ENCODE peak calls at places on chromosomes 12 and 14, in seven cellular contexts. One of them, this sample, is unnamed.

GRCh38 chr14:54108481-54109471 is 152.2 kb upstream of the BMP4 start:
- DNase-seq in tibial nerve: no peak
- DNase-seq in ovary: no peak
- DNase-seq in A549: peak; percentile 17
- DNase-seq in transverse colon: no peak
- DNase-seq in GM12878: no peak
- DNase-seq in sigmoid colon: no peak
- DNase-seq in this sample: no peak

GRCh38 chr12:76012656-76013055 is 18.9 kb downstream of the PHLDA1 start:
- DNase-seq in transverse colon: no peak
- DNase-seq in GM12878: no peak
- DNase-seq in A549: no peak
- DNase-seq in tibial nerve: no peak
- DNase-seq in ovary: no peak
- DNase-seq in sigmoid colon: no peak
- DNase-seq in this sample: no peak

GRCh38 chr14:64748521-64748920 is 44.3 kb downstream of the PLEKHG3 start:
- DNase-seq in A549: no peak
- DNase-seq in sigmoid colon: no peak
- DNase-seq in GM12878: no peak
- DNase-seq in tibial nerve: no peak
- DNase-seq in transverse colon: no peak
- DNase-seq in ovary: no peak
- DNase-seq in this sample: no peak

GRCh38 chr14:95683793-95684192 is 2.4 kb upstream of the TCL1B start:
- DNase-seq in tibial nerve: no peak
- DNase-seq in GM12878: no peak
- DNase-seq in A549: peak; percentile 34
- DNase-seq in sigmoid colon: no peak
- DNase-seq in transverse colon: peak; percentile 16
- DNase-seq in ovary: no peak
- DNase-seq in this sample: no peak

GRCh38 chr12:33771889-33772288 is 250.4 kb upstream of the ALG10 start:
- DNase-seq in GM12878: no peak
- DNase-seq in transverse colon: no peak
- DNase-seq in A549: no peak
- DNase-seq in tibial nerve: no peak
- DNase-seq in ovary: no peak
- DNase-seq in sigmoid colon: no peak
- DNase-seq in this sample: no peak

GRCh38 chr14:76901171-76902055 is 75.2 kb downstream of the LRRC74A start:
- DNase-seq in sigmoid colon: peak; percentile 84
- DNase-seq in GM12878: no peak
- DNase-seq in transverse colon: no peak
- DNase-seq in ovary: no peak
- DNase-seq in A549: no peak
- DNase-seq in tibial nerve: no peak
- DNase-seq in this sample: no peak

GRCh38 chr12:120528861-120529525 is at the start of gene COQ5:
- DNase-seq in transverse colon: peak; percentile 93
- DNase-seq in sigmoid colon: peak; percentile 95
- DNase-seq in A549: peak; percentile 88
- DNase-seq in tibial nerve: peak; percentile 86
- DNase-seq in ovary: peak; percentile 87
- DNase-seq in GM12878: no peak
- DNase-seq in this sample: peak; percentile 97

GRCh38 chr12:108914031-108914630 is 34.2 kb downstream of the DAO start:
- DNase-seq in transverse colon: no peak
- DNase-seq in tibial nerve: peak; percentile 29
- DNase-seq in sigmoid colon: no peak
- DNase-seq in A549: no peak
- DNase-seq in GM12878: no peak
- DNase-seq in ovary: peak; percentile 24
- DNase-seq in this sample: no peak

GRCh38 chr14:81211844-81212243 is 8.9 kb downstream of the GTF2A1 start:
- DNase-seq in ovary: no peak
- DNase-seq in transverse colon: no peak
- DNase-seq in tibial nerve: no peak
- DNase-seq in sigmoid colon: no peak
- DNase-seq in GM12878: no peak
- DNase-seq in A549: peak; percentile 37
- DNase-seq in this sample: no peak

GRCh38 chr12:16531623-16532022 is 74.3 kb downstream of the LMO3 start:
- DNase-seq in tibial nerve: no peak
- DNase-seq in transverse colon: peak; percentile 8
- DNase-seq in ovary: no peak
- DNase-seq in sigmoid colon: no peak
- DNase-seq in GM12878: no peak
- DNase-seq in A549: no peak
- DNase-seq in this sample: no peak

GRCh38 chr12:27534060-27534764 is 10.2 kb downstream of the PPFIBP1 start:
- DNase-seq in sigmoid colon: no peak
- DNase-seq in ovary: no peak
- DNase-seq in tibial nerve: no peak
- DNase-seq in A549: no peak
- DNase-seq in GM12878: peak; percentile 86
- DNase-seq in transverse colon: no peak
- DNase-seq in this sample: no peak

GRCh38 chr14:100237735-100238418 is 1.1 kb upstream of the YY1 start:
- DNase-seq in A549: peak; percentile 56
- DNase-seq in tibial nerve: no peak
- DNase-seq in sigmoid colon: peak; percentile 79
- DNase-seq in GM12878: no peak
- DNase-seq in transverse colon: peak; percentile 58
- DNase-seq in ovary: peak; percentile 61
- DNase-seq in this sample: peak; percentile 68

GRCh38 chr12:108890208-108890607 is 10.3 kb downstream of the DAO start:
- DNase-seq in ovary: no peak
- DNase-seq in A549: no peak
- DNase-seq in transverse colon: no peak
- DNase-seq in tibial nerve: no peak
- DNase-seq in sigmoid colon: no peak
- DNase-seq in GM12878: no peak
- DNase-seq in this sample: no peak

GRCh38 chr12:19945559-19946485 is 422.5 kb upstream of the PDE3A start:
- DNase-seq in sigmoid colon: no peak
- DNase-seq in ovary: no peak
- DNase-seq in GM12878: no peak
- DNase-seq in transverse colon: no peak
- DNase-seq in A549: peak; percentile 54
- DNase-seq in tibial nerve: no peak
- DNase-seq in this sample: no peak

GRCh38 chr12:45216297-45216982 is 545 bp downstream of the ANO6 start:
- DNase-seq in tibial nerve: no peak
- DNase-seq in transverse colon: peak; percentile 56
- DNase-seq in sigmoid colon: peak; percentile 76
- DNase-seq in A549: peak; percentile 59
- DNase-seq in ovary: peak; percentile 54
- DNase-seq in GM12878: no peak
- DNase-seq in this sample: peak; percentile 72

GRCh38 chr12:89051065-89051677 is 301.1 kb downstream of the DUSP6 start:
- DNase-seq in transverse colon: no peak
- DNase-seq in A549: peak; percentile 74
- DNase-seq in GM12878: no peak
- DNase-seq in tibial nerve: no peak
- DNase-seq in ovary: no peak
- DNase-seq in sigmoid colon: no peak
- DNase-seq in this sample: no peak

GRCh38 chr14:95346820-95347219 is 27.1 kb upstream of the CLMN start:
- DNase-seq in ovary: no peak
- DNase-seq in transverse colon: no peak
- DNase-seq in tibial nerve: no peak
- DNase-seq in A549: no peak
- DNase-seq in GM12878: no peak
- DNase-seq in sigmoid colon: no peak
- DNase-seq in this sample: peak; percentile 37

GRCh38 chr14:72514660-72515025 is 379.3 kb downstream of the DPF3 start:
- DNase-seq in transverse colon: no peak
- DNase-seq in tibial nerve: no peak
- DNase-seq in A549: no peak
- DNase-seq in sigmoid colon: no peak
- DNase-seq in GM12878: no peak
- DNase-seq in ovary: no peak
- DNase-seq in this sample: no peak

GRCh38 chr14:31819281-31819680 is 257.8 kb upstream of the ARHGAP5 start:
- DNase-seq in transverse colon: no peak
- DNase-seq in GM12878: no peak
- DNase-seq in sigmoid colon: no peak
- DNase-seq in ovary: no peak
- DNase-seq in A549: no peak
- DNase-seq in tibial nerve: no peak
- DNase-seq in this sample: no peak

GRCh38 chr12:47391566-47391965 is 311.8 kb upstream of the AMIGO2 start:
- DNase-seq in transverse colon: peak; percentile 17
- DNase-seq in tibial nerve: no peak
- DNase-seq in ovary: no peak
- DNase-seq in A549: no peak
- DNase-seq in sigmoid colon: no peak
- DNase-seq in GM12878: no peak
- DNase-seq in this sample: no peak

GRCh38 chr14:78701246-78701645 is 531.1 kb downstream of the NRXN3 start:
- DNase-seq in ovary: no peak
- DNase-seq in transverse colon: no peak
- DNase-seq in tibial nerve: no peak
- DNase-seq in A549: no peak
- DNase-seq in GM12878: no peak
- DNase-seq in sigmoid colon: no peak
- DNase-seq in this sample: no peak

GRCh38 chr14:78697341-78697740 is 527.2 kb downstream of the NRXN3 start:
- DNase-seq in sigmoid colon: no peak
- DNase-seq in transverse colon: no peak
- DNase-seq in GM12878: no peak
- DNase-seq in ovary: no peak
- DNase-seq in tibial nerve: no peak
- DNase-seq in A549: peak; percentile 36
- DNase-seq in this sample: no peak

GRCh38 chr14:78704965-78705364 is 534.8 kb downstream of the NRXN3 start:
- DNase-seq in tibial nerve: no peak
- DNase-seq in transverse colon: no peak
- DNase-seq in ovary: no peak
- DNase-seq in GM12878: no peak
- DNase-seq in sigmoid colon: no peak
- DNase-seq in A549: no peak
- DNase-seq in this sample: no peak

GRCh38 chr14:78700236-78700635 is 530.1 kb downstream of the NRXN3 start:
- DNase-seq in A549: peak; percentile 4
- DNase-seq in sigmoid colon: no peak
- DNase-seq in transverse colon: no peak
- DNase-seq in tibial nerve: no peak
- DNase-seq in ovary: no peak
- DNase-seq in GM12878: no peak
- DNase-seq in this sample: no peak

DNA sequence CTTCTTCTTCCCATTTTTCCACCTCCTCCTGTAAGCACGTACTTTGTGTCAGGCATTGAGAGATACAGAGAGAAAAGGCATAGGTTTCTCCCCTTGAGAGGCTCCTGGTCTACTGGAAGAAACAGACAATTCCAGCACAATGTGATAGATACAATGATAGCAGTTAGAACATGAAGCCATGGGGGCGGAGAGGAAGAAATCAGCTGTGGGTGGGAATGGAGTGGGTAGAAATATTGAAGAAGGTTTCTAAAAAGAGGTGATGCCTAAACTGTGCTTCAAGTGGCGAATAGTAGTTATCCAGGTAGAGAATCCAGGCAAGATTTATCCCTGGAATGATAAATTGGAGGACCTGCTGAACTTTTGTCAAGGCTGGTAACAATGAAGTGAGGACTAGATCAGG is 528.8 kb downstream of the NRXN3 start:
- DNase-seq in ovary: no peak
- DNase-seq in sigmoid colon: no peak
- DNase-seq in tibial nerve: no peak
- DNase-seq in GM12878: no peak
- DNase-seq in transverse colon: no peak
- DNase-seq in A549: no peak
- DNase-seq in this sample: no peak
- TF ChIP-seq CTCF in ovary: no peak
- TF ChIP-seq CTCF in sigmoid colon: no peak
- TF ChIP-seq CTCF in tibial nerve: no peak
- TF ChIP-seq CTCF in GM12878: no peak
- TF ChIP-seq CTCF in transverse colon: no peak
- TF ChIP-seq CTCF in A549: no peak
- TF ChIP-seq CTCF in this sample: no peak

GRCh38 chr12:65666876-65667275 is 157.4 kb upstream of the HMGA2 start:
- DNase-seq in sigmoid colon: no peak
- DNase-seq in transverse colon: no peak
- DNase-seq in A549: no peak
- DNase-seq in tibial nerve: no peak
- DNase-seq in ovary: no peak
- DNase-seq in GM12878: no peak
- DNase-seq in this sample: no peak
- TF ChIP-seq EP300 in sigmoid colon: no peak
- TF ChIP-seq EP300 in transverse colon: no peak
- TF ChIP-seq EP300 in A549: no peak
- TF ChIP-seq EP300 in tibial nerve: no peak
- TF ChIP-seq EP300 in ovary: no peak
- TF ChIP-seq EP300 in GM12878: no peak
- TF ChIP-seq EP300 in this sample: no peak

GRCh38 chr12:132348176-132348575 is 18.8 kb upstream of the GALNT9 start:
- DNase-seq in GM12878: no peak
- DNase-seq in A549: no peak
- DNase-seq in tibial nerve: no peak
- DNase-seq in sigmoid colon: no peak
- DNase-seq in ovary: no peak
- DNase-seq in transverse colon: no peak
- DNase-seq in this sample: no peak
- H3K9me3 ChIP-seq in GM12878: no peaks in the 10 kb centered on the region
- H3K9me3 ChIP-seq in A549: no peaks in the 10 kb centered on the region
- H3K9me3 ChIP-seq in tibial nerve: peaks cover 6% of the 10 kb centered on the region
- H3K9me3 ChIP-seq in sigmoid colon: no peaks in the 10 kb centered on the region
- H3K9me3 ChIP-seq in ovary: no peaks in the 10 kb centered on the region
- H3K9me3 ChIP-seq in transverse colon: no peaks in the 10 kb centered on the region
- H3K9me3 ChIP-seq in this sample: no peaks in the 10 kb centered on the region

DNA sequence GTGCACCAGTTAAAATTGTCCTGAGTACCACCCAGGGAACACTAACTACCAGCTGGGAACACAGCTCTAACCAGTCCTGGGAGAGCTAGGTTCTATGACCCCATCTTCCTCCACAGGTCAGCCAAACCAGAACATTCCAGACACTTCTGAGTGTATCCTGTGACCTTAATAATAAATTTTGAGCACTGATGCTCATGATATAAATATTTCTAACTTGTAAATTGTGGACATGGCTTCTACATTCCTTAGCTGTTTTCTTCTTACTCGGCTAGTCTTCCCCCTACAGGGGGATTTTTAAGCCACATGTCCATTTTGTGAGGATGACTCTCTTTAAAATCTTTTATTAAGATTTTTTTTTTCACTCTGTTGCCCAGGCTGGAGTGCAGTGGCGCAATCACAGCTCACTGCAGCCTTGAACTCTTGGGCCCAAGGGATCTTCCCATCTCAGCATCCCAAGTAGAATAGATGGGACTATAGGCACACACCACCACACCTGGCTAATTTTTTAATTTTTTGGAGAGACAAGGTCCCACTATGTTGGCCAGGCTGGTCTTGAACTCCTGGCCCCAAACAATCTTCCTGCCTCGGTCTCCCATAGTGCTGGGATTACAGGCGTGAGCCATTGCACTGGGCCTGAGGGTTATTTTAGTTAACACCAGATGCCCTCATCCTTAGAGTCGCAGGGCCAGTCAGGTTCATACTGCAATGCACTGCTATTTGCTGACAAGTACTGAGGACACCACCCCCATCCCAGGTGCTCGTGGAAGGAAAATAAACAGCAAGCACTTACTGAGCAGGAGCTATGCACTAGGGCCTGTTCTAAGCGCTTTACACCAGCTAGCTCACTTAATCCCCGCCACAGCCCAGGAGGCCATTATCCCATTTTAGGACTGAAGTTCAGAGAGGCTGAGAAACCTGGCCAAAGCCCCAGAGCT is 142.6 kb upstream of the NCOR2 start:
- DNase-seq in ovary: peak; percentile 51
- DNase-seq in transverse colon: no peak
- DNase-seq in A549: no peak
- DNase-seq in sigmoid colon: no peak
- DNase-seq in GM12878: no peak
- DNase-seq in tibial nerve: no peak
- DNase-seq in this sample: no peak
- TF ChIP-seq CTCF in ovary: no peak
- TF ChIP-seq CTCF in transverse colon: no peak
- TF ChIP-seq CTCF in A549: no peak
- TF ChIP-seq CTCF in sigmoid colon: no peak
- TF ChIP-seq CTCF in GM12878: no peak
- TF ChIP-seq CTCF in tibial nerve: no peak
- TF ChIP-seq CTCF in this sample: no peak